ENCODE peak calls at places on chromosomes 11 and 22, in eight cellular contexts. G is neural progenitor cell, Y is Panc1, H is endothelial cell of umbilical vein, B is tibial nerve, N is heart left ventricle, T is right lobe of liver, R is A673. W is an unnamed sample. For H3K36me3 and H3K4me1, the result is how much of the 10 kb centered on the place peaks cover.

GRCh38 chr11:113991170-113991569 is 16.3 kb downstream of the HTR3A start:
- DNase-seq in Y (no peak), H (peak), N (no peak), R (peak), T (no peak), B (no peak), G (peak), W (no peak)

GRCh38 chr11:130131957-130132850 is 27.4 kb upstream of the ST14 start:
- DNase-seq in B (no peak), G (peak), N (peak), H (peak), Y (peak), T (no peak), R (peak), W (no peak)

GRCh38 chr11:65434057-65434666 is 11.6 kb downstream of the NEAT1 start:
- DNase-seq in R (no peak), H (peak), Y (no peak), B (no peak), T (no peak), G (no peak), N (no peak), W (no peak)

GRCh38 chr11:128519353-128519752 is 68.0 kb downstream of the ETS1 start:
- DNase-seq in R (no peak), N (no peak), Y (no peak), T (no peak), H (no peak), B (no peak), G (no peak), W (no peak)

GRCh38 chr11:59011672-59012071 is 72.4 kb downstream of the GLYATL1 start:
- DNase-seq in N (no peak), Y (no peak), G (peak), R (peak), H (no peak), T (no peak), B (no peak), W (no peak)

GRCh38 chr11:105827906-105828305 is 194.1 kb downstream of the MSANTD4 start:
- DNase-seq in N (no peak), B (no peak), G (no peak), Y (no peak), T (no peak), H (no peak), R (no peak), W (no peak)

GRCh38 chr22:20111045-20111688 is 4.7 kb upstream of the RANBP1 start:
- DNase-seq in Y (no peak), H (peak), N (no peak), T (peak), R (peak), B (no peak), G (peak), W (peak)

GRCh38 chr22:22728382-22728781 is 84.0 kb downstream of the GGTLC2 start:
- DNase-seq in R (no peak), G (no peak), B (no peak), N (no peak), H (no peak), T (no peak), Y (no peak), W (no peak)

GRCh38 chr11:89436071-89436470 is 55.1 kb downstream of the NOX4 start:
- DNase-seq in G (peak), R (peak), H (peak), Y (no peak), N (no peak), B (no peak), T (no peak), W (no peak)

GRCh38 chr11:107018274-107018901 is at the start of gene GUCY1A2:
- DNase-seq in G (peak), Y (no peak), H (no peak), T (peak), R (peak), N (peak), B (no peak), W (peak)

GRCh38 chr11:79931692-79932091 is 490.9 kb upstream of the TENM4 start:
- DNase-seq in G (no peak), R (no peak), B (no peak), H (no peak), Y (no peak), T (no peak), N (no peak), W (no peak)

GRCh38 chr11:83408946-83409345 is 122.8 kb upstream of the CCDC90B start:
- DNase-seq in N (no peak), R (no peak), H (no peak), Y (no peak), G (no peak), B (no peak), T (no peak), W (no peak)

GRCh38 chr22:36332623-36333331 is 55.0 kb downstream of the MYH9 start:
- DNase-seq in G (no peak), Y (no peak), N (no peak), B (no peak), T (no peak), H (peak), R (peak), W (peak)

GRCh38 chr11:2570211-2570811 is 125.5 kb downstream of the KCNQ1 start:
- DNase-seq in Y (no peak), T (peak), G (no peak), N (no peak), R (no peak), B (peak), H (no peak), W (peak)

GRCh38 chr11:118200901-118201680 is 23.7 kb downstream of the JAML start:
- DNase-seq in R (no peak), G (no peak), B (no peak), H (no peak), N (no peak), Y (no peak), T (no peak), W (no peak)

GRCh38 chr11:86062719-86063118 is 6.2 kb downstream of the PICALM start:
- DNase-seq in T (no peak), G (no peak), B (no peak), H (peak), N (no peak), R (peak), Y (no peak), W (no peak)

GRCh38 chr11:107695446-107695845 is 16.4 kb downstream of the SLN start:
- DNase-seq in G (no peak), N (no peak), R (no peak), H (no peak), B (no peak), T (no peak), Y (no peak), W (no peak)

GRCh38 chr22:30078320-30079311 is 1.6 kb upstream of the HORMAD2 start:
- DNase-seq in T (peak), R (peak), H (no peak), G (no peak), B (no peak), N (no peak), Y (no peak), W (peak)

GRCh38 chr11:13289081-13289480 is 11.5 kb downstream of the BMAL1 start:
- DNase-seq in T (no peak), Y (no peak), R (peak), G (peak), H (no peak), N (no peak), B (no peak), W (no peak)

GRCh38 chr11:63938481-63939350 is at the start of gene NAA40:
- DNase-seq in T (peak), G (peak), H (peak), R (peak), Y (peak), B (peak), N (peak), W (peak)

GRCh38 chr11:76885390-76886097 is 24.8 kb downstream of the ACER3 start:
- DNase-seq in G (no peak), H (peak), N (no peak), T (no peak), Y (no peak), B (no peak), R (no peak), W (no peak)

GRCh38 chr22:23500508-23501208 is 79.4 kb downstream of the IGLL1 start:
- DNase-seq in B (no peak), R (no peak), G (no peak), T (no peak), H (no peak), Y (no peak), N (no peak), W (peak)

GRCh38 chr11:131817701-131818188 is 447.3 kb downstream of the NTM start:
- DNase-seq in Y (no peak), B (no peak), G (no peak), R (no peak), H (no peak), T (no peak), N (no peak), W (no peak)

GRCh38 chr22:31631381-31631780 is 30.6 kb downstream of the PISD start:
- DNase-seq in Y (no peak), N (no peak), G (no peak), H (no peak), R (no peak), T (no peak), B (no peak), W (no peak)

GRCh38 chr11:27401760-27402316 is 38.8 kb upstream of the CCDC34 start:
- DNase-seq in B (no peak), N (no peak), G (no peak), H (no peak), T (no peak), R (no peak), Y (peak), W (no peak)

GRCh38 chr22:38258895-38259294 is 13.9 kb downstream of the TMEM184B start:
- DNase-seq in B (no peak), Y (no peak), G (no peak), H (peak), T (peak), R (no peak), N (peak), W (no peak)

GRCh38 chr11:45773271-45774022 is 31.5 kb upstream of the SLC35C1 start:
- DNase-seq in H (no peak), G (no peak), N (no peak), T (no peak), Y (no peak), B (no peak), R (no peak), W (no peak)

GRCh38 chr11:95364324-95365295 is 133.6 kb upstream of the SESN3 start:
- DNase-seq in G (no peak), N (no peak), B (no peak), T (no peak), H (no peak), R (no peak), Y (no peak), W (no peak)

GRCh38 chr11:60906132-60906972 is at the start of gene PRPF19:
- DNase-seq in T (peak), G (peak), N (peak), H (peak), R (peak), B (peak), Y (peak), W (peak)

GRCh38 chr11:77019976-77020591 is 14.1 kb upstream of the B3GNT6 start:
- DNase-seq in R (no peak), T (no peak), N (no peak), H (peak), B (no peak), Y (peak), G (no peak), W (no peak)

GRCh38 chr22:17576475-17576874 is 13.2 kb downstream of the SLC25A18 start:
- DNase-seq in G (no peak), R (peak), Y (no peak), T (no peak), B (no peak), H (no peak), N (no peak), W (no peak)

GRCh38 chr11:110162216-110162615 is 69.0 kb downstream of the ZC3H12C start:
- DNase-seq in R (no peak), B (no peak), T (no peak), G (no peak), N (no peak), H (no peak), Y (no peak), W (no peak)

GRCh38 chr11:102560555-102561011 is 30.0 kb upstream of the MMP7 start:
- DNase-seq in H (no peak), G (no peak), T (no peak), Y (no peak), B (no peak), N (no peak), R (peak), W (no peak)

GRCh38 chr11:66139817-66140216 is 69.7 kb downstream of the PACS1 start:
- DNase-seq in R (no peak), N (no peak), Y (no peak), B (no peak), H (no peak), T (no peak), G (no peak), W (no peak)

GRCh38 chr11:65742353-65742752 is 21.8 kb upstream of the RNASEH2C start:
- DNase-seq in N (no peak), R (no peak), T (no peak), H (peak), B (no peak), Y (no peak), G (no peak), W (no peak)

GRCh38 chr22:43479962-43480361 is 68.1 kb downstream of the MPPED1 start:
- DNase-seq in R (no peak), B (no peak), H (no peak), Y (no peak), T (no peak), N (no peak), G (no peak), W (no peak)

GRCh38 chr11:105211806-105212531 is 72.4 kb upstream of the CARD18 start:
- DNase-seq in H (peak), G (no peak), R (no peak), N (no peak), B (no peak), T (no peak), Y (no peak), W (no peak)

GRCh38 chr11:115384236-115384635 is 120.0 kb downstream of the CADM1 start:
- DNase-seq in T (no peak), B (no peak), Y (no peak), H (no peak), G (no peak), R (no peak), N (no peak), W (no peak)

DNA sequence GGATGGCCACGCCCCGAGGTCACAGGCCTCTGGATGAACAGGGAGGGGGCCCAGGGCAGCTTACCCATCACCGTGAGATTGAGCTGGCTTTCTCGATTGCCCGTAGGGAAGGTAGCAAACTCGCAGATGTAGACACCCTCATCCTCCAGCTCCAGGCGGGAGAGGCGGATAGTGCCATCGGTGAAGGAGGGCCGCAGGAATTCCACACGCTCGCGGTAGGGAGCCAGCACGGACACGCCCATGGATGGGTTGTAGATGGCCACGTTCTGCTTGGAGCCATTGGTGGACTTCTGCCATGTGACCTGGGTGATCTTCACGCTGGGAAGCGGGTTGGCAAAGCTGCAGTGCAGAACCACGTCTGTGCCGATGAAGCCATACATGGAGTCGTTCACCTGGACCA is 50.6 kb downstream of the NECTIN1 start:
- DNase-seq in T (no peak), G (no peak), Y (no peak), R (no peak), B (no peak), H (no peak), N (no peak), W (no peak)
- H3K36me3 ChIP-seq in T (under half), G (under half), Y (under half), R (under half), B (half or more), H (under half), N (under half), W (under half)

GRCh38 chr11:112932593-112932992 is 28.6 kb upstream of the NCAM1 start:
- DNase-seq in R (no peak), G (peak), H (no peak), T (no peak), N (no peak), Y (no peak), B (no peak), W (no peak)
- H3K4me1 ChIP-seq in R (under half), G (under half), H (under half), T (under half), N (under half), Y (under half), B (under half), W (under half)

DNA sequence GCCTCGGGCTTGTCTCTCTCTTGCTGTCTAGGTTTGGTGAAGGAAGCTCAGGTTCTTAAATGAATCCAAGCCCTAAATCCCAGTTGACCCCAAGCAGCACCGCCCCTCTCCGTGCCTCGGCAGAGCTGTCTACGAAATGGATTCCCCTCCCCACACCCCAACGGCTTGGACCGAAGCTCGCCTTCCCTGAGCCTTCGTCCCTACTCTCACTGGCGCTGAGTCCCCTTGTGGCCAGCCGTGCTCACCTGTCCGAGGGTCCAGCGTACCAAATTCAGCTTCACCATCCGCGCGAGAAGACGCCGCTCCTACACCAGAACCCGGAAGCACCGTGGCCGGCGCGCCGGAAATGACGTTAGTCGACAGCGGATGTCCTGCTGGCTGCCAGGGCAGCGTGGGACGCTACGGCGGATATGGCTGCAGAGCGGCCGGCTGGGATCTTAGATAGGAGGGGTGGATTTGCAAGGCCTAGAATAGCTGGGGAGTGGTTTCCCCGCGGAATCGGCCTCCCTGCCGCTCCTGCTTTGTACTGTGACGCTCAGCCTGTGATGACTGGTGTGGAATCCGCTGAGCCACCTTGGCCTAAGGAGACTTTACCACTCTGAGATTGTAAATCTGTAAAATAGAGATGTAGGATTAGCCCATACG is at the start of gene TFIP11:
- DNase-seq in H (peak), R (peak), Y (peak), B (peak), N (peak), G (peak), T (peak), W (peak)
- TF ChIP-seq CTCF in H (no peak), R (no peak), Y (no peak), B (no peak), N (no peak), G (peak), T (no peak), W (no peak)

GRCh38 chr22:50516891-50517290 is 8.5 kb downstream of the SCO2 start:
- DNase-seq in H (no peak), R (no peak), B (no peak), G (no peak), T (no peak), N (no peak), Y (no peak), W (no peak)
- H3K36me3 ChIP-seq in H (under half), R (half or more), B (half or more), G (under half), T (under half), N (half or more), Y (under half), W (half or more)

DNA sequence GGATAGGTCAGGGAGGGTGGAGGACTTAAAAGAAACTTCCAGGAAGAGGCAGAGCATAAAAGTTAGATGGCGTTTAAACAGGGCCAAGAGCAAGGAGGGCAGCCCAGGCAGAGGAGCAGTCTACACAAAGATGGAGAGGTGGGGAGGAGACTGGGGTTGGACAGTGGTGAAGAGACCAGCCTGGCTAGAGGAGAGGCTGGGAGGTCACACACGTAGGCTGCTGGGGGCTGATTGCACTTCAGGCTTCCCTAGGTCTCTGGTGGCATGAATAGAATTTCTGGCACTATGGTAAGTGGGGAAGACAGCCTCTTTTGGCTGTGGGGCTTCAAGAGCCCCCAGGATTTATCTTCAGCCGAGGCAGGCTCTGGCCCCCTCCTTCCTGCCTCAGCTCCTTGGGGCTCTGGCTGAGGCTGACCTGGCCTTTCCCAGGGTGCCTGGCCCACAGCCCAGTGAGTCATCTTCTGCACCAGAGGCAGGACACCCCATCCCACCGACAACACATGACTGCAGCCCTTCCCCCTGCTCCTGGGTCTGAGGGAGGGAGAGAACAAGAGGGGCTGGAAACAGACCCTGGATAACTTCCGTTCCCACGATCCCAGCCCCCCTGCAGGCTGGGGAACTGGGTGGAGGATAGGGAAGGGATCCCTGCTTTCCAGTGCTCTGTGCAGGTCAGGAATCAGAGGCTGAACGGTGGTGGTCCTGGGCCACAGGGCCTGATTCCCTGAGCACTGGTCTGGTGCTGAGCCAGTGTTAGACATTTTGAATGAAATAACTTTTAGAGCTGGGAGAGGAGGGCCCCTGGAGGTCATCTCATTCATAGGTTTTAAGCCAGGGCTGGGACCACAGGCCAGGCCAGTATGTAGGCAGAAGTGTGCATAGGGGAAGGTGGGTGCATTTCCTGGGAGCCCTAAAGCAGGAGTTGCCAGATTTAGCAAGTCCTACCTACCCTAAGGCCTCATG is 26.4 kb downstream of the ARHGEF17 start:
- DNase-seq in T (peak), H (peak), N (peak), Y (no peak), G (peak), B (peak), R (peak), W (no peak)
- H3K4me1 ChIP-seq in T (under half), H (under half), N (half or more), Y (under half), G (half or more), B (half or more), R (under half), W (half or more)

DNA sequence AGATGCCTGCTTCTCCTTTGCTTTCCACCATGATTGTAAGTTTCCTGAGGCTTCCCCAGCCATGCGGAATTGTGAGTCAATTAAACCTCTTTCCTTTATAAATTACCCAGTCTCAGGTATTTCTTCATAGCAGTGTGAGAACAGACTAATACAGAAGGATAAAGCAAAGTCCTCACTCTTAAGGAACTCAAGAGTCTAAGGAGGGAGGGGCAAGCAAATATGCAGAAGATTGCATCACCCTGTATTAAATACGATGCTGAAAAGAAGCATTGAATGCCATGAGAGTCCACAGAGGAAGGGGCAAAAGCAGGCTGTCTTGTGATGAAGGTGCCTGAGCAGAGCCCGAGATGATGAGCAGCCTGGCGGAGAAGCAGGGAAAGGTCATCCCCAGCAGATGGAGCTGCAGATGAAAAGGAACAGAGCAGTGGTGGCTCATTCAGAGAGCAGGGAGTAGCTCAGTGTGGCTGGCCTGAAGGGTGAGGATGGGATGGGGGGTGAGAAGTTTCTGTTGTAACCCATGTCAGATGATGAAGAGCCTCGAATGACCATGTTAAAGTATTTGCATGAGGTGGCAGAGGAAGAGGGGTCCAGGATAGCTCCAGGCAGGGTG is 6.3 kb upstream of the IZUMO1R start:
- DNase-seq in Y (no peak), G (no peak), T (no peak), B (no peak), N (no peak), H (no peak), R (no peak), W (no peak)
- TF ChIP-seq CTCF in Y (no peak), G (peak), T (no peak), B (no peak), N (no peak), H (no peak), R (peak), W (no peak)